ENCODE peak calls at places on chromosomes 13 and 19, in five cellular contexts. K is stimulated activated CD4-positive, alpha-beta T cell treated with anti-CD3 and anti-CD28 coated beads, Interleukin-15, amount 100 ng/mL, for 1 hour; Y is activated naive CD4-positive, alpha-beta T cell treated with anti-CD3 and anti-CD28 coated beads, Interleukin-2, amount 10 ng/mL, durations not matched to agents 7 days and 5 days; I is T-cell; D is testis. N is an unnamed sample.

GRCh38 chr19:52542984-52543664 is 15.7 kb downstream of the ZNF808 start:
- DNase-seq in K (no peak), Y (peak), I (no peak), D (no peak), N (peak)

GRCh38 chr19:3832001-3832400 is 36.8 kb downstream of the ZFR2 start:
- DNase-seq in K (no peak), Y (no peak), I (no peak), D (no peak), N (no peak)

GRCh38 chr13:76597868-76598267 is 288.3 kb downstream of the KCTD12 start:
- DNase-seq in K (no peak), Y (no peak), I (no peak), D (no peak), N (no peak)

GRCh38 chr19:6350688-6351087 is 10.6 kb upstream of the CLPP start:
- DNase-seq in K (no peak), Y (no peak), I (no peak), D (no peak), N (no peak)

GRCh38 chr19:11849264-11849615 is 714 bp downstream of the ZNF439 start:
- DNase-seq in K (no peak), Y (peak), I (no peak), D (peak), N (no peak)

GRCh38 chr13:30114586-30115256 is 192.6 kb downstream of the KATNAL1 start:
- DNase-seq in K (peak), Y (peak), I (peak), D (peak), N (peak)

GRCh38 chr13:35894636-35895035 is 236.5 kb downstream of the DCLK1 start:
- DNase-seq in K (no peak), Y (no peak), I (no peak), D (no peak), N (no peak)

GRCh38 chr19:10078329-10078728 is 7.8 kb upstream of the SHFL start:
- DNase-seq in K (no peak), Y (no peak), I (no peak), D (no peak), N (no peak)

GRCh38 chr13:25329706-25330105 is 28.3 kb downstream of the NUP58 start:
- DNase-seq in K (no peak), Y (no peak), I (no peak), D (no peak), N (no peak)

GRCh38 chr13:31044658-31045620 is 112.5 kb downstream of the TEX26 start:
- DNase-seq in K (no peak), Y (peak), I (no peak), D (no peak), N (no peak)

GRCh38 chr13:79794936-79795335 is 314.0 kb downstream of the NDFIP2 start:
- DNase-seq in K (no peak), Y (no peak), I (no peak), D (no peak), N (no peak)

GRCh38 chr13:95209109-95209508 is 92.1 kb downstream of the ABCC4 start:
- DNase-seq in K (no peak), Y (no peak), I (no peak), D (no peak), N (no peak)

GRCh38 chr19:2808129-2808941 is 11.3 kb upstream of the ZNF554 start:
- DNase-seq in K (no peak), Y (no peak), I (no peak), D (no peak), N (no peak)

GRCh38 chr13:24181991-24182702 is 21.6 kb downstream of the SPATA13 start:
- DNase-seq in K (no peak), Y (no peak), I (no peak), D (no peak), N (no peak)

GRCh38 chr13:61253105-61253877 is 162.4 kb downstream of the PCDH20 start:
- DNase-seq in K (no peak), Y (no peak), I (no peak), D (no peak), N (no peak)

GRCh38 chr19:46951236-46951986 is 68.2 kb upstream of the NPAS1 start:
- DNase-seq in K (no peak), Y (no peak), I (no peak), D (no peak), N (no peak)

GRCh38 chr19:55406869-55407624 is 541 bp downstream of the UBE2S start:
- DNase-seq in K (peak), Y (no peak), I (no peak), D (no peak), N (no peak)

GRCh38 chr13:77749481-77749880 is 52.0 kb downstream of the SLAIN1 start:
- DNase-seq in K (no peak), Y (no peak), I (no peak), D (no peak), N (no peak)

GRCh38 chr19:46784262-46785053 is 3.9 kb downstream of the SLC1A5 start:
- DNase-seq in K (no peak), Y (peak), I (no peak), D (peak), N (no peak)

GRCh38 chr19:49109569-49110233 is 4.5 kb upstream of the LIN7B start:
- DNase-seq in K (no peak), Y (no peak), I (no peak), D (no peak), N (no peak)

GRCh38 chr13:97659602-97660001 is 225.6 kb downstream of the RAP2A start:
- DNase-seq in K (no peak), Y (no peak), I (no peak), D (peak), N (no peak)

GRCh38 chr19:5691205-5691929 is 1.3 kb downstream of the RPL36 start:
- DNase-seq in K (no peak), Y (peak), I (peak), D (peak), N (peak)

GRCh38 chr13:30978981-30979956 is 46.8 kb downstream of the TEX26 start:
- DNase-seq in K (peak), Y (peak), I (peak), D (peak), N (peak)

GRCh38 chr19:47074621-47075020 is 26.2 kb upstream of the TMEM160 start:
- DNase-seq in K (no peak), Y (no peak), I (no peak), D (no peak), N (no peak)

GRCh38 chr13:107289540-107289939 is 721.6 kb upstream of the ARGLU1 start:
- DNase-seq in K (no peak), Y (no peak), I (no peak), D (no peak), N (no peak)

GRCh38 chr19:9827325-9828238 is at the start of gene UBL5:
- DNase-seq in K (peak), Y (peak), I (peak), D (peak), N (peak)

GRCh38 chr13:94598281-94598680 is 2.3 kb upstream of the TGDS start:
- DNase-seq in K (no peak), Y (no peak), I (no peak), D (no peak), N (no peak)